ENCODE peak calls at places on chromosomes 12 and 14, in eight cellular contexts. K, L, S, R, I, D, Y and O are unnamed samples.
A peak's percentile ranks its signal among the peaks of the same experiment; 100 is the strongest.

GRCh38 chr12:66061557-66062279 is 68.8 kb downstream of the LLPH start:
- DNase-seq in K (peak; percentile 50), L (no peak), S (no peak), R (no peak), I (no peak), D (no peak), Y (no peak), O (peak; percentile 83)

GRCh38 chr14:50342211-50343080 is 30.3 kb downstream of the DMAC2L start:
- DNase-seq in K (peak; percentile 72), L (no peak), S (peak; percentile 76), R (no peak), I (peak; percentile 78), D (peak; percentile 64), Y (no peak), O (peak; percentile 68)

GRCh38 chr14:76922599-76922998 is 96.4 kb downstream of the LRRC74A start:
- DNase-seq in K (no peak), L (no peak), S (no peak), R (no peak), I (no peak), D (peak; percentile 61), Y (no peak), O (peak; percentile 68)

GRCh38 chr12:119068129-119068856 is 87.0 kb downstream of the SRRM4 start:
- DNase-seq in K (no peak), L (no peak), S (no peak), R (no peak), I (no peak), D (no peak), Y (no peak), O (no peak)

GRCh38 chr12:20007331-20007730 is 361.0 kb upstream of the PDE3A start:
- DNase-seq in K (no peak), L (no peak), S (peak; percentile 69), R (no peak), I (no peak), D (no peak), Y (no peak), O (no peak)

GRCh38 chr12:75954076-75954475 is 77.5 kb downstream of the PHLDA1 start:
- DNase-seq in K (no peak), L (peak; percentile 42), S (peak; percentile 99), R (no peak), I (no peak), D (peak; percentile 78), Y (peak; percentile 87), O (peak; percentile 57)

GRCh38 chr14:68486033-68486732 is 306.7 kb downstream of the ZFP36L1 start:
- DNase-seq in K (no peak), L (no peak), S (no peak), R (no peak), I (no peak), D (no peak), Y (no peak), O (no peak)

GRCh38 chr12:117100851-117101673 is 1.8 kb upstream of the TESC start:
- DNase-seq in K (peak; percentile 23), L (no peak), S (no peak), R (peak; percentile 9), I (no peak), D (no peak), Y (no peak), O (no peak)

GRCh38 chr14:33916663-33917565 is 34.0 kb downstream of the EGLN3 start:
- DNase-seq in K (no peak), L (no peak), S (peak; percentile 49), R (no peak), I (no peak), D (no peak), Y (no peak), O (no peak)

GRCh38 chr14:77071938-77072388 is 26.1 kb upstream of the CIPC start:
- DNase-seq in K (no peak), L (no peak), S (peak; percentile 71), R (no peak), I (no peak), D (no peak), Y (peak; percentile 60), O (no peak)

GRCh38 chr12:131085125-131085815 is 131.6 kb downstream of the ADGRD1 start:
- DNase-seq in K (no peak), L (no peak), S (no peak), R (no peak), I (no peak), D (no peak), Y (no peak), O (no peak)

DNA sequence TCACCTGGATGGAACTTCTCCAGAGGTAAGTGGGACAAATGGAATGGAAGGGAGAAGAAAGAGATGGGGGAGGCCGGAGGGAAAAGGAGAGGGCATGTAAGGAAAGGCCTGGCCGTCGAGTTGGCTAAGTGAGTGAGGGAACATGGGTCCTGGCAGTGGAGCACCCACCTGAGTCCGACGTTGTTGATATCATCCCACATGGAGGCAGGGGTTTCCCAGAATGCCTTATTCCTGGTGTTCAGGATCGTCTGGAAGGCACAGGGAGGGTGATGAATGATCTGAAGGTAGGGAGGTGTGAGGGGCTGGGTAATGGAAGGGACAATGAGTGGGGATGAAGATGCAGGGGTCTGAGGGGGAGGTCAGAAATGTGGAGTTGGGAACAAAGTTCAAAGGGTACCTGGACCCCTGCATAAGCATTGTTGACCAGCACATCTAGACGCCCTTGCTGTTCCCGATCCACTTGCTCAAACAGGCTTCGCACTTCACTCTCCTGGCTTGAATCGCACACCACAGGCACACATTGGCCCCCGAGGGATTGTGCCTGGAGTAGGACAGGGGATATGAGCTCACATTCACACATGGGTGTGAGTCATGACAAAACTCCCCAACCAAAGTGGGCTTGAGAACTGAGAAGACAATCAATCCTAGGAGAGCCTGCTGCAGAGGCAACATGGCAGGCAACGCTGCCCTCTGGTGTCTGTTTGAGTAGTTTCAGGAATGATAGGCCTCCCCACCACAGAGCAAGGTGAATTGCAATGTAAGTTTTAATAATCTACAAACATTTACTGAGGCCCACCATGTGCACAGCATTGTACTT is 3.0 kb downstream of the DHRS1 start:
- DNase-seq in K (peak; percentile 75), L (peak; percentile 36), S (peak; percentile 94), R (peak; percentile 76), I (peak; percentile 77), D (peak; percentile 87), Y (no peak), O (peak; percentile 84)
- TF ChIP-seq EZH2phosphoT487 in K (no peak), L (no peak), S (no peak), R (no peak), I (no peak), D (no peak), Y (no peak), O (no peak)

DNA sequence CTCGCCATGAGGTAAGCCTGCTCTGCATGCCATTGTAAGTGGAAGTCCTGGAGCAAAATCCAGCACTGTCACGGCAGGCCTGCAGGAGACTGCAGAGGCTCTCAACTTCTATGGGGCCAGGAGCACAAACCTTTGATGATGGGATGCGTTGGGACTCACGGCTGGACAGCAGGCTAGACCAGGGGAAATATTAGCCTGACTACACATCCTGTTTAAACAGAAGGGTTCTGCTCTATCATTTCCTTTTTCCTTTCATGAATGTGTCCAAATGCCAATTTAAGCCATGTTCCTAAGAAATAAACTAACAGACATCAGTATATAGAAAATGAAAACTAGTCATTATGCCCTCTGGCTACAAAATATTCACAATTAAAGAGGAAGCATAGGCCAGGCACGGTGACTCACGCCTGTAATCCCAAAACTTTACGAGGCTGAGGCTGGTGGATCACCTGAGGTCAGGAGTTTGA is 33.9 kb upstream of the RASSF8 start:
- DNase-seq in K (peak; percentile 41), L (no peak), S (peak; percentile 43), R (no peak), I (no peak), D (no peak), Y (no peak), O (no peak)
- TF ChIP-seq EZH2phosphoT487 in K (no peak), L (no peak), S (no peak), R (no peak), I (no peak), D (no peak), Y (no peak), O (no peak)

GRCh38 chr14:93936245-93936644 is 9.1 kb downstream of the FAM181A start:
- DNase-seq in K (peak; percentile 83), L (no peak), S (peak; percentile 43), R (peak; percentile 59), I (peak; percentile 61), D (peak; percentile 62), Y (no peak), O (peak; percentile 82)
- TF ChIP-seq EZH2phosphoT487 in K (no peak), L (no peak), S (no peak), R (no peak), I (no peak), D (no peak), Y (no peak), O (no peak)

GRCh38 chr12:121255433-121255832 is 41.1 kb downstream of the CAMKK2 start:
- DNase-seq in K (no peak), L (no peak), S (no peak), R (no peak), I (no peak), D (no peak), Y (no peak), O (no peak)
- TF ChIP-seq EZH2phosphoT487 in K (no peak), L (no peak), S (no peak), R (no peak), I (no peak), D (no peak), Y (no peak), O (no peak)

GRCh38 chr14:81162941-81163340 is 57.8 kb downstream of the GTF2A1 start:
- DNase-seq in K (no peak), L (no peak), S (peak; percentile 34), R (peak; percentile 12), I (no peak), D (no peak), Y (peak; percentile 23), O (no peak)

GRCh38 chr14:81153187-81153586 is 67.6 kb downstream of the GTF2A1 start:
- DNase-seq in K (no peak), L (no peak), S (no peak), R (no peak), I (no peak), D (no peak), Y (no peak), O (no peak)

GRCh38 chr14:81161749-81162148 is 59.0 kb downstream of the GTF2A1 start:
- DNase-seq in K (no peak), L (no peak), S (no peak), R (no peak), I (no peak), D (no peak), Y (no peak), O (no peak)

GRCh38 chr14:81161088-81161487 is 59.7 kb downstream of the GTF2A1 start:
- DNase-seq in K (no peak), L (no peak), S (no peak), R (no peak), I (no peak), D (no peak), Y (no peak), O (no peak)

DNA sequence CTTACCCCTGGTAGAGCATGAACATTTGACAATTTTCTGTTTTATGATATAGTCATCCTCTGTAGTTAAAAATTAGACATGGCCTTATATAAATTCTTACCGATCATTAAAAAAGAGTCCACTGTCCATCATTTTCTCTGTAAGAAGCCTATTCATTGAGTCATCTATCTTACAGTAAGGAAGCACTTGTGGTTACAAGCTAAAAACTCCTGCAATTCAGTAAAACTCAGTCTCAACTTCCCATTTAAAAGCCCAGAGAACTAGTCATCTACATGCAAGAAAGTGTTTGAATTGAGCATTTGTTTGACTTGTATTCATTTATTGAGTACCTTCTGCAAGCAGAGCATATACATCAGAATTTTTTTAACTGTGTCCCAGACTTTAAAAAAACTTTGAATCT is 63.3 kb downstream of the GTF2A1 start:
- DNase-seq in K (no peak), L (no peak), S (peak; percentile 25), R (no peak), I (no peak), D (no peak), Y (no peak), O (no peak)
- TF ChIP-seq EZH2phosphoT487 in K (no peak), L (no peak), S (no peak), R (no peak), I (no peak), D (no peak), Y (no peak), O (no peak)

GRCh38 chr14:49050836-49051235 is 535.3 kb downstream of the RPS29 start:
- DNase-seq in K (no peak), L (no peak), S (peak; percentile 8), R (no peak), I (no peak), D (no peak), Y (no peak), O (no peak)
- TF ChIP-seq EZH2phosphoT487 in K (no peak), L (no peak), S (no peak), R (no peak), I (no peak), D (no peak), Y (no peak), O (no peak)